ENCODE peak calls at places on chromosomes 16 and 17, in five cellular contexts. D is tibial nerve, U is esophagus squamous epithelium, G is hepatocyte, N is H9. A is an unnamed sample.

GRCh38 chr17:72030067-72030899 is 90.5 kb upstream of the SOX9 start:
- DNase-seq in D (no peak), U (no peak), G (peak; percentile 68), N (peak; percentile 94), A (peak; percentile 32)

GRCh38 chr17:16106161-16106891 is 106.7 kb downstream of the TTC19 start:
- DNase-seq in D (no peak), U (no peak), G (peak; percentile 34), N (no peak), A (no peak)

GRCh38 chr17:77282524-77283515 is 142.1 kb downstream of the SEC14L1 start:
- DNase-seq in D (no peak), U (no peak), G (peak; percentile 76), N (peak; percentile 70), A (no peak)

GRCh38 chr17:30239089-30239462 is 3.6 kb upstream of the SLC6A4 start:
- DNase-seq in D (no peak), U (no peak), G (no peak), N (no peak), A (no peak)

GRCh38 chr17:4833941-4834501 is 881 bp downstream of the MINK1 start:
- DNase-seq in D (no peak), U (no peak), G (peak; percentile 68), N (no peak), A (no peak)

GRCh38 chr17:19987897-19988296 is 10.3 kb upstream of the AKAP10 start:
- DNase-seq in D (no peak), U (no peak), G (no peak), N (no peak), A (no peak)

GRCh38 chr17:7922499-7923289 is 6.6 kb upstream of the RNF227 start:
- DNase-seq in D (peak; percentile 79), U (no peak), G (peak; percentile 91), N (peak; percentile 91), A (peak; percentile 45)

GRCh38 chr16:48556913-48557351 is 53.0 kb downstream of the N4BP1 start:
- DNase-seq in D (no peak), U (no peak), G (no peak), N (no peak), A (peak; percentile 55)

GRCh38 chr16:88356727-88357199 is 26.0 kb upstream of the ZNF469 start:
- DNase-seq in D (no peak), U (no peak), G (no peak), N (no peak), A (no peak)

GRCh38 chr16:51321251-51321650 is 170.2 kb upstream of the SALL1 start:
- DNase-seq in D (no peak), U (no peak), G (no peak), N (no peak), A (no peak)

GRCh38 chr16:76653390-76654026 is 376.3 kb downstream of the CNTNAP4 start:
- DNase-seq in D (no peak), U (no peak), G (peak; percentile 85), N (peak; percentile 41), A (peak; percentile 57)

GRCh38 chr16:46986896-46987295 is 13.4 kb upstream of the DNAJA2 start:
- DNase-seq in D (no peak), U (no peak), G (no peak), N (no peak), A (no peak)

GRCh38 chr17:82911822-82912221 is 72.0 kb upstream of the ZNF750 start:
- DNase-seq in D (no peak), U (no peak), G (no peak), N (no peak), A (no peak)

GRCh38 chr17:80883831-80884735 is 107.6 kb upstream of the CHMP6 start:
- DNase-seq in D (no peak), U (no peak), G (no peak), N (no peak), A (no peak)

GRCh38 chr16:74766729-74767128 is 7.9 kb downstream of the FA2H start:
- DNase-seq in D (no peak), U (no peak), G (no peak), N (peak; percentile 58), A (no peak)

GRCh38 chr17:65584604-65585521 is 23.4 kb upstream of the AXIN2 start:
- DNase-seq in D (no peak), U (no peak), G (no peak), N (no peak), A (no peak)

GRCh38 chr16:4115941-4116327 is 308 bp downstream of the ADCY9 start:
- DNase-seq in D (no peak), U (no peak), G (no peak), N (no peak), A (no peak)

GRCh38 chr16:82627811-82628339 is 1.1 kb downstream of the CDH13 start:
- DNase-seq in D (no peak), U (no peak), G (no peak), N (peak; percentile 43), A (peak; percentile 82)

GRCh38 chr17:76710863-76711611 is at the start of gene MXRA7:
- DNase-seq in D (peak; percentile 65), U (no peak), G (peak; percentile 89), N (peak; percentile 86), A (no peak)

GRCh38 chr16:75189638-75190245 is 17.2 kb downstream of the CTRB2 start:
- DNase-seq in D (no peak), U (no peak), G (no peak), N (no peak), A (no peak)

GRCh38 chr17:43468746-43469544 is 14.8 kb upstream of the DHX8 start:
- DNase-seq in D (no peak), U (no peak), G (peak; percentile 27), N (no peak), A (peak; percentile 100)

GRCh38 chr16:55498101-55498500 is 10.8 kb upstream of the LPCAT2 start:
- DNase-seq in D (no peak), U (no peak), G (no peak), N (no peak), A (no peak)
- H3K4me1 ChIP-seq in D (peaks cover 37% of the 10 kb centered on the region), U (peaks cover 17% of the 10 kb centered on the region), G (peaks cover 37% of the 10 kb centered on the region), N (peaks cover 6% of the 10 kb centered on the region), A (peaks cover 45% of the 10 kb centered on the region)

DNA sequence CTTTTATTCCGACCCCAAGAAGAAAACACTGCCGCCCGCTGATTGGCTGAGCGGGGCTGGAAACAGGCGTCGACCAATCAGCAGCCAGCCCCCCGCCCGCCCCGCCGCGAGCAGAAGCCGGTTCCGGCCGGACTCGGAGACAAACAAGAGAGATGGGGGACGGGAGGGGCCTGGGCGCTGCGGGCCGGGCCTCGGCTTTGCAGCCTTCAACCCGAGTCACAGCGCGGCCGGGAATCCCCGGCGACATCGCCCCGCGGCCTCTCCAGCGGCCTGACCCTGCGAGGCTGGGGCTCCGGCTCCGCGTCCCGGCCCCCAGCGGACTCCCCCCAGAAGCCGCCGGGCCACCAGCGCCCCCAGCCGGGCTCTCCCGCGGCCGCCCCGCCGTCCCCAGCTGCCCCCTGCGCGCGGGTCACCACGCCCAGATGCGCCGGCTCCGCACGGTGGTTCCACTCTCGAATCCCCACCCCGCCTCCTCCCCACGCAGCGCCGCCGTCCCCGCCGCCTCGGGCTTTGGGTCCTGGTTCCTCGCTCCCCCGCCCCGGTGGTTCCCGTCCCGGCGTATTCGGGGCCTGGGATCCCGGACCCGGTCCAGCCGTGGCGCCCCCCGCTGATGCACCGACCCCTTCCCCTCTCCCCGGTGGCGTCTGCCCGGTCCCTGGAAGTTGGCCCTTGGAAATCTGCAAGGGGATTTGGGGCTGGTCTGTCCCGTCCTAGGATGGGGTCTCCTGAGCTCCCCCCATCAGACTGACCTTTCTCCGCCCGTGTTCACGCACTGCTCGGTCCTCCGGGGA is 417 bp upstream of the SLC43A2 start:
- DNase-seq in D (peak; percentile 96), U (peak; percentile 81), G (peak; percentile 95), N (peak; percentile 100), A (peak; percentile 70)
- TF ChIP-seq CTCF in D (peak; percentile 49), U (peak; percentile 24), G (peak; percentile 28), N (peak; percentile 51), A (peak; percentile 63)

GRCh38 chr17:38459556-38459955 is 31.3 kb downstream of the ARHGAP23 start:
- DNase-seq in D (no peak), U (no peak), G (no peak), N (no peak), A (no peak)
- H3K4me1 ChIP-seq in D (peaks cover 30% of the 10 kb centered on the region), U (peaks cover 44% of the 10 kb centered on the region), G (peaks cover 32% of the 10 kb centered on the region), N (peaks cover 16% of the 10 kb centered on the region), A (peaks cover 14% of the 10 kb centered on the region)

GRCh38 chr17:48439072-48439471 is 9.1 kb upstream of the SKAP1 start:
- DNase-seq in D (no peak), U (no peak), G (no peak), N (no peak), A (no peak)

GRCh38 chr17:48439473-48439872 is 9.5 kb upstream of the SKAP1 start:
- DNase-seq in D (no peak), U (no peak), G (no peak), N (no peak), A (no peak)

GRCh38 chr17:48441231-48441711 is 11.3 kb upstream of the SKAP1 start:
- DNase-seq in D (no peak), U (no peak), G (no peak), N (no peak), A (no peak)

GRCh38 chr17:48440660-48441059 is 10.6 kb upstream of the SKAP1 start:
- DNase-seq in D (no peak), U (no peak), G (no peak), N (no peak), A (no peak)

DNA sequence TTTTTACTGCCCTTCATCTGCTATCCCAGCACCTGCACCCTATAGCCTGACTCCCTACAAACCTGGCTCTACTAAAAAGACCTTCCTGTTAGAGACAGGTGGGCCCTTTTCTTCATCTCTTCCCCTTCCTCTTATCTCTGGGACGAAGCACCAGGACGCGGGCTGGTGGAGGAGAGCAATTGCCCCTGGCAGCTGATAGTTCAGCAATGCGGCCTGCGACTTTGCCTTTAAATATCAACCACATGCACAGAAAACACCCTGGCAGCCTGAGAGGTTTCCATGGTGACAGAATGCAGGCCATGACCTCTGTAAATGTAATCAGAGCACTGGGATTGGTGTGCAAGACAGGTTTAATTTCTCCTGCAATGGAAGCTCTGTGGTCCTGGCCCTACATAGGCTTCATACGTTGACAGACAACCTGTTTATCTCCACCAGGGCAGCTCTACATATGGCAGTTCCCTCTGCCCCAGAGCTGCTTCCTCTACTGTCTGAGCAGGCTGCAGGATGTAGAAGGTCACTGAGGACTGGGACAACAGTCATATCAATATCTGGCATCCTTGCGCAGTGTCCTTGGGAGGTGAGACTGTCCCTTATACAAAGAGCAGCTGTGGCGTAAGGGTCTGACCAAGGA is 10.0 kb upstream of the SKAP1 start:
- DNase-seq in D (no peak), U (no peak), G (no peak), N (no peak), A (no peak)
- TF ChIP-seq CTCF in D (no peak), U (no peak), G (no peak), N (no peak), A (no peak)

GRCh38 chr17:47705536-47706481 is 11.8 kb downstream of the TBKBP1 start:
- DNase-seq in D (no peak), U (no peak), G (no peak), N (no peak), A (no peak)
- H3K4me1 ChIP-seq in D (peaks cover 14% of the 10 kb centered on the region), U (no peaks in the 10 kb centered on the region), G (no peaks in the 10 kb centered on the region), N (no peaks in the 10 kb centered on the region), A (no peaks in the 10 kb centered on the region)